ENCODE peak calls at places on chromosomes 5 and 9, in seven cellular contexts. C, R, V, P, Z, F and E are unnamed samples.

GRCh38 chr9:113624721-113625120 is 161.2 kb downstream of the RGS3 start:
- DNase-seq in Z (no peak), R (peak), C (no peak), P (no peak), F (no peak), V (no peak), E (no peak)

GRCh38 chr5:102536323-102536928 is 37.6 kb upstream of the SLCO6A1 start:
- DNase-seq in P (no peak), Z (peak), C (no peak), R (peak), F (no peak), V (no peak), E (no peak)

GRCh38 chr5:32277782-32278181 is 35.0 kb downstream of the MTMR12 start:
- DNase-seq in R (no peak), F (no peak), P (no peak), V (no peak), C (no peak), Z (no peak), E (no peak)

GRCh38 chr9:89037891-89038290 is 46.6 kb downstream of the S1PR3 start:
- DNase-seq in C (no peak), Z (no peak), V (no peak), R (no peak), F (no peak), P (no peak), E (no peak)

GRCh38 chr9:129141066-129142041 is 30.1 kb downstream of the PTPA start:
- DNase-seq in F (no peak), Z (peak), V (peak), C (peak), P (no peak), R (peak), E (peak)

GRCh38 chr9:82091610-82092009 is 103.0 kb downstream of the SPATA31D1 start:
- DNase-seq in P (no peak), Z (no peak), V (no peak), C (no peak), F (no peak), R (no peak), E (no peak)

GRCh38 chr9:129550199-129550839 is 70.6 kb downstream of the C9orf50 start:
- DNase-seq in F (peak), P (no peak), V (peak), R (peak), Z (peak), C (peak), E (no peak)

GRCh38 chr9:69605406-69605805 is 66.8 kb downstream of the APBA1 start:
- DNase-seq in Z (no peak), F (no peak), R (no peak), C (no peak), P (no peak), V (no peak), E (no peak)

GRCh38 chr5:148740966-148741742 is 85.3 kb upstream of the ADRB2 start:
- DNase-seq in C (no peak), P (no peak), V (no peak), R (peak), F (no peak), Z (peak), E (peak)

GRCh38 chr5:23756779-23757178 is 249.4 kb downstream of the PRDM9 start:
- DNase-seq in V (no peak), C (no peak), F (no peak), R (no peak), P (no peak), Z (no peak), E (no peak)

GRCh38 chr9:127942152-127943010 is 4.7 kb upstream of the DPM2 start:
- DNase-seq in F (peak), V (peak), P (no peak), C (peak), Z (peak), R (peak), E (no peak)

GRCh38 chr5:43729846-43730478 is 127.0 kb downstream of the NNT start:
- DNase-seq in V (no peak), R (peak), C (no peak), P (no peak), F (no peak), Z (peak), E (no peak)

GRCh38 chr9:133632806-133633680 is 3.1 kb upstream of the DBH start:
- DNase-seq in F (no peak), P (no peak), R (no peak), Z (no peak), V (no peak), C (no peak), E (no peak)

GRCh38 chr5:172857982-172858381 is 23.9 kb downstream of the ERGIC1 start:
- DNase-seq in C (no peak), Z (no peak), P (no peak), R (no peak), V (no peak), F (no peak), E (no peak)

GRCh38 chr9:112489039-112489546 is 2.5 kb downstream of the KIAA1958 start:
- DNase-seq in P (no peak), C (no peak), F (no peak), V (no peak), R (no peak), Z (no peak), E (no peak)

GRCh38 chr9:37191403-37192089 is 71.2 kb downstream of the ZCCHC7 start:
- DNase-seq in R (no peak), P (no peak), C (no peak), V (no peak), F (no peak), Z (no peak), E (no peak)

GRCh38 chr9:109141375-109141774 is 21.6 kb upstream of the TMEM245 start:
- DNase-seq in R (no peak), F (no peak), C (no peak), P (no peak), Z (no peak), V (no peak), E (no peak)

GRCh38 chr9:109138421-109138820 is 18.7 kb upstream of the TMEM245 start:
- DNase-seq in V (no peak), C (no peak), R (no peak), F (no peak), Z (no peak), P (no peak), E (no peak)

GRCh38 chr9:109145062-109145461 is 22.0 kb downstream of the FRRS1L start:
- DNase-seq in C (no peak), R (no peak), F (no peak), Z (no peak), V (no peak), P (no peak), E (no peak)

GRCh38 chr9:109139851-109140250 is 20.1 kb upstream of the TMEM245 start:
- DNase-seq in F (no peak), R (no peak), V (no peak), P (no peak), Z (no peak), C (no peak), E (no peak)

GRCh38 chr9:109143881-109144562 is 23.0 kb downstream of the FRRS1L start:
- DNase-seq in V (no peak), P (no peak), C (no peak), F (no peak), Z (peak), R (peak), E (no peak)
- TF ChIP-seq CTCF in V (no peak), P (no peak), C (no peak), F (peak), Z (no peak), R (peak), E (peak)

DNA sequence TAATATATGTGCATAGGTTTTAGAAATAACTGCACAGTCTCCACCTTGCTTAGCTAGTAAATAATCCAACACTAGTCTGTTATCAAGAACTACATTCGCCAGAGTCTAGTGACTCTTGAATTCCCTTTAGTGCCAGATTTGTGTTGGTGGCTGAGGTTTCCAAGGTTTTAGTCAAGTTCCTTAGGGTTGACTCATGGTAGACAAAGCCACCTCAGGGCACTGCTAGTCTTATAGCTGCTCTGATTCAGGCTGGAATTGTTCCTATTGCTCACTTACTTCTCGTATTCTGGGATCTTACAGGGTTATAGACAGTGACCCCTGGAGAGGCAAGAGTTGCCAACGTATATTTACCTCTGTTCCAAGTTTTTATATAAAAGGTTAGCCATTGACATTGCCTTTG is 1369.8 kb upstream of the CDH9 start:
- DNase-seq in Z (no peak), R (peak), P (no peak), V (no peak), F (no peak), C (no peak), E (peak)
- H3K4me3 ChIP-seq in Z (no peak), R (no peak), P (no peak), V (no peak), F (no peak), C (no peak), E (no peak)

GRCh38 chr5:154698681-154699275 is 56.4 kb upstream of the LARP1 start:
- DNase-seq in F (no peak), V (no peak), Z (no peak), C (no peak), R (peak), P (no peak), E (no peak)

GRCh38 chr5:154702477-154702876 is 52.7 kb upstream of the LARP1 start:
- DNase-seq in V (no peak), C (no peak), Z (no peak), R (no peak), F (no peak), P (no peak), E (no peak)

GRCh38 chr5:154697335-154697734 is 57.8 kb upstream of the LARP1 start:
- DNase-seq in P (no peak), F (no peak), Z (no peak), R (no peak), C (no peak), V (no peak), E (peak)

GRCh38 chr5:154696891-154697290 is 58.3 kb upstream of the LARP1 start:
- DNase-seq in C (no peak), R (no peak), F (no peak), Z (no peak), P (no peak), V (no peak), E (no peak)

DNA sequence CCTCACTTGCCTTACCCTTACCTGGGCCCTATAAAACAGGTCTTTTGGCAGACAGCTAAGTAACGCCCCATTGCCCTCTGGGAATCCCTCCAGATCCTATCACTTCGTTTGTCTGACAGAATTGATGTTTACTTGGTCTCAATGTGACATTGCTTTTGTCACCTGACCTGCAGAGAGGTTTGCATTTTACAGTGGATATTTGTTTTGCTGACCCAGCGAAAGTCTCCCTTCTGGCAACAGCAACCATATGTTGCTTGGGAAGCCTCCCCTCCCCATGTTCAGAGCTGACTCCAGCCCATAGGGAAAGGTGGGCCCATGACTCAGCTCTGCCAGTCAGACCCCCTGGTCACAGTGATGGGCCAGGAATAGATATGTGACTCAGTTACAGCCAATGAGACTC is 54.0 kb upstream of the LARP1 start:
- DNase-seq in C (no peak), V (no peak), P (no peak), Z (no peak), R (no peak), F (no peak), E (no peak)
- TF ChIP-seq CTCF in C (no peak), V (no peak), P (no peak), Z (no peak), R (no peak), F (no peak), E (no peak)

DNA sequence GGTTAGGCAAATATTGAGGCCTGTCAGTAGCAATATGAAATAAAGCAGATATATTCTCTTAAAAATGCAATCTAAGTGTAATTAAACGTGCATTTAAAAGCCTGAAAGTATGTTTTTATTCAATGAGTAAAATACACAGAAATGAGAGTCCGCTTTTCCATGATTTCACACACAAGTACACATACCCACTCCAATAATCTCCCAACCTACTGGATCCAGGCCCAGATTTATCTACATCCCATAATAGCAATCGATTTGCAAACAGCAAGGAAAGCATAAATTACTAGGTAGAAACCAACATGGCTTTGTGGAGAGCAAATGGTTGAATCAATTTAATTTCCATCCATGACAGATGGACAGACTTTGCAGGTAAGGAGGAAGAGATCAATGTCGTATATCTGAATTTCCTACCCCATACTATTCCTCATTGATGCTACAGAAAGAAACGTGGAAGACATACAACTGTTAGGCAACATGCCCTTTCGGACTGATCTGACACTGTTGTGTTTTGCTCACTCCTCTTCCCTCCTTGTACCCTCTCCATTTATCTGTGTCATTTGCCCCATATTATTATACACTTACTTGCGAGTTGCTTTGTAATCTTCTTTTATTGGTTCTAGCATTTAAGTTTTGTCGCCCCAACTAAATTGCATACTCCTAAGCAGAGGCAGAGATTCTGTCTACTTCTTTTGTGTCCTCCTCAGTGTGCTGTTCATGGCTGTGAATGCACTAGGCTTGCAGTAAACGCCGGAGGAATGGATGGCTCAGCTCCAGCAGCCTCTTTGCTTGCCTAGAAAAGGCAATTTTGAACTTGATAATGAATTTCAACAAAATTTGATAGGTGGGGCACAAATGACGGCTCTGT is 133.6 kb downstream of the NFIB start:
- DNase-seq in P (no peak), Z (no peak), C (no peak), F (no peak), V (peak), R (peak), E (no peak)
- H3K4me3 ChIP-seq in P (no peak), Z (no peak), C (no peak), F (peak), V (peak), R (no peak), E (no peak)

GRCh38 chr9:125509476-125509875 is 197.5 kb downstream of the MAPKAP1 start:
- DNase-seq in V (no peak), R (peak), Z (peak), P (no peak), C (no peak), F (no peak), E (peak)
- TF ChIP-seq CTCF in V (no peak), R (no peak), Z (no peak), P (no peak), C (no peak), F (no peak), E (no peak)

GRCh38 chr5:179061025-179061424 is 852 bp downstream of the ZNF354C start:
- DNase-seq in Z (no peak), R (no peak), F (no peak), P (no peak), C (peak), V (peak), E (no peak)
- H3K4me3 ChIP-seq in Z (peak), R (peak), F (peak), P (peak), C (peak), V (peak), E (peak)